ENCODE peak calls at places on chromosomes 7 and 10, in eight cellular contexts. One of them, this sample, is unnamed.
A peak's percentile ranks its signal among the peaks of the same experiment; 100 is the strongest.

GRCh38 chr10:115214799-115215198 is 121.6 kb downstream of the ATRNL1 start:
- DNase-seq in GM18507: no peak
- DNase-seq in LoVo: no peak
- DNase-seq in effector memory CD8-positive, alpha-beta T cell: no peak
- DNase-seq in HS-27A: no peak
- DNase-seq in non-pigmented ciliary epithelial cell: no peak
- DNase-seq in stimulated activated naive CD8-positive, alpha-beta T cell treated with anti-CD3 and anti-CD28 coated beads, Interleukin-15, Interleukin-2, amounts not matched to agents 100 U/mL and 50 U/mL, for 24 hours: no peak
- DNase-seq in endothelial cell: no peak
- DNase-seq in this sample: no peak

GRCh38 chr7:120280743-120281142 is 7.8 kb downstream of the KCND2 start:
- DNase-seq in GM18507: no peak
- DNase-seq in LoVo: no peak
- DNase-seq in effector memory CD8-positive, alpha-beta T cell: no peak
- DNase-seq in HS-27A: no peak
- DNase-seq in non-pigmented ciliary epithelial cell: no peak
- DNase-seq in stimulated activated naive CD8-positive, alpha-beta T cell treated with anti-CD3 and anti-CD28 coated beads, Interleukin-15, Interleukin-2, amounts not matched to agents 100 U/mL and 50 U/mL, for 24 hours: no peak
- DNase-seq in endothelial cell: no peak
- DNase-seq in this sample: no peak

GRCh38 chr7:1669486-1669951 is 558 bp upstream of the ELFN1 start:
- DNase-seq in GM18507: no peak
- DNase-seq in LoVo: no peak
- DNase-seq in effector memory CD8-positive, alpha-beta T cell: no peak
- DNase-seq in HS-27A: no peak
- DNase-seq in non-pigmented ciliary epithelial cell: no peak
- DNase-seq in stimulated activated naive CD8-positive, alpha-beta T cell treated with anti-CD3 and anti-CD28 coated beads, Interleukin-15, Interleukin-2, amounts not matched to agents 100 U/mL and 50 U/mL, for 24 hours: peak; percentile 9
- DNase-seq in endothelial cell: no peak
- DNase-seq in this sample: no peak

GRCh38 chr10:43921881-43922280 is 273.2 kb upstream of the ZNF32 start:
- DNase-seq in GM18507: no peak
- DNase-seq in LoVo: no peak
- DNase-seq in effector memory CD8-positive, alpha-beta T cell: no peak
- DNase-seq in HS-27A: no peak
- DNase-seq in non-pigmented ciliary epithelial cell: no peak
- DNase-seq in stimulated activated naive CD8-positive, alpha-beta T cell treated with anti-CD3 and anti-CD28 coated beads, Interleukin-15, Interleukin-2, amounts not matched to agents 100 U/mL and 50 U/mL, for 24 hours: no peak
- DNase-seq in endothelial cell: no peak
- DNase-seq in this sample: no peak

GRCh38 chr10:15784237-15784636 is 64.5 kb upstream of the ITGA8 start:
- DNase-seq in GM18507: no peak
- DNase-seq in LoVo: no peak
- DNase-seq in effector memory CD8-positive, alpha-beta T cell: no peak
- DNase-seq in HS-27A: no peak
- DNase-seq in non-pigmented ciliary epithelial cell: no peak
- DNase-seq in stimulated activated naive CD8-positive, alpha-beta T cell treated with anti-CD3 and anti-CD28 coated beads, Interleukin-15, Interleukin-2, amounts not matched to agents 100 U/mL and 50 U/mL, for 24 hours: no peak
- DNase-seq in endothelial cell: no peak
- DNase-seq in this sample: no peak

GRCh38 chr7:100075418-100075817 is 6.1 kb downstream of the ZNF3 start:
- DNase-seq in GM18507: no peak
- DNase-seq in LoVo: no peak
- DNase-seq in effector memory CD8-positive, alpha-beta T cell: no peak
- DNase-seq in HS-27A: no peak
- DNase-seq in non-pigmented ciliary epithelial cell: no peak
- DNase-seq in stimulated activated naive CD8-positive, alpha-beta T cell treated with anti-CD3 and anti-CD28 coated beads, Interleukin-15, Interleukin-2, amounts not matched to agents 100 U/mL and 50 U/mL, for 24 hours: no peak
- DNase-seq in endothelial cell: no peak
- DNase-seq in this sample: no peak

GRCh38 chr7:151436446-151437162 is 3.3 kb downstream of the CRYGN start:
- DNase-seq in GM18507: no peak
- DNase-seq in LoVo: no peak
- DNase-seq in effector memory CD8-positive, alpha-beta T cell: no peak
- DNase-seq in HS-27A: no peak
- DNase-seq in non-pigmented ciliary epithelial cell: no peak
- DNase-seq in stimulated activated naive CD8-positive, alpha-beta T cell treated with anti-CD3 and anti-CD28 coated beads, Interleukin-15, Interleukin-2, amounts not matched to agents 100 U/mL and 50 U/mL, for 24 hours: no peak
- DNase-seq in endothelial cell: no peak
- DNase-seq in this sample: no peak

GRCh38 chr10:6579904-6580278 is at the start of gene PRKCQ:
- DNase-seq in GM18507: no peak
- DNase-seq in LoVo: peak; percentile 49
- DNase-seq in effector memory CD8-positive, alpha-beta T cell: no peak
- DNase-seq in HS-27A: no peak
- DNase-seq in non-pigmented ciliary epithelial cell: no peak
- DNase-seq in stimulated activated naive CD8-positive, alpha-beta T cell treated with anti-CD3 and anti-CD28 coated beads, Interleukin-15, Interleukin-2, amounts not matched to agents 100 U/mL and 50 U/mL, for 24 hours: no peak
- DNase-seq in endothelial cell: peak; percentile 52
- DNase-seq in this sample: no peak

GRCh38 chr7:24851791-24852190 is 94.5 kb upstream of the GSDME start:
- DNase-seq in GM18507: no peak
- DNase-seq in LoVo: peak; percentile 17
- DNase-seq in effector memory CD8-positive, alpha-beta T cell: no peak
- DNase-seq in HS-27A: no peak
- DNase-seq in non-pigmented ciliary epithelial cell: no peak
- DNase-seq in stimulated activated naive CD8-positive, alpha-beta T cell treated with anti-CD3 and anti-CD28 coated beads, Interleukin-15, Interleukin-2, amounts not matched to agents 100 U/mL and 50 U/mL, for 24 hours: peak; percentile 59
- DNase-seq in endothelial cell: no peak
- DNase-seq in this sample: peak; percentile 17

GRCh38 chr10:88657901-88658300 is 6.3 kb upstream of the LIPF start:
- DNase-seq in GM18507: no peak
- DNase-seq in LoVo: no peak
- DNase-seq in effector memory CD8-positive, alpha-beta T cell: no peak
- DNase-seq in HS-27A: no peak
- DNase-seq in non-pigmented ciliary epithelial cell: no peak
- DNase-seq in stimulated activated naive CD8-positive, alpha-beta T cell treated with anti-CD3 and anti-CD28 coated beads, Interleukin-15, Interleukin-2, amounts not matched to agents 100 U/mL and 50 U/mL, for 24 hours: no peak
- DNase-seq in endothelial cell: no peak
- DNase-seq in this sample: no peak

GRCh38 chr7:155850730-155851678 is 38.7 kb upstream of the SHH start:
- DNase-seq in GM18507: no peak
- DNase-seq in LoVo: no peak
- DNase-seq in effector memory CD8-positive, alpha-beta T cell: no peak
- DNase-seq in HS-27A: no peak
- DNase-seq in non-pigmented ciliary epithelial cell: no peak
- DNase-seq in stimulated activated naive CD8-positive, alpha-beta T cell treated with anti-CD3 and anti-CD28 coated beads, Interleukin-15, Interleukin-2, amounts not matched to agents 100 U/mL and 50 U/mL, for 24 hours: no peak
- DNase-seq in endothelial cell: no peak
- DNase-seq in this sample: no peak

GRCh38 chr10:86223256-86223655 is 143.3 kb downstream of the GRID1 start:
- DNase-seq in GM18507: no peak
- DNase-seq in LoVo: no peak
- DNase-seq in effector memory CD8-positive, alpha-beta T cell: no peak
- DNase-seq in HS-27A: no peak
- DNase-seq in non-pigmented ciliary epithelial cell: no peak
- DNase-seq in stimulated activated naive CD8-positive, alpha-beta T cell treated with anti-CD3 and anti-CD28 coated beads, Interleukin-15, Interleukin-2, amounts not matched to agents 100 U/mL and 50 U/mL, for 24 hours: no peak
- DNase-seq in endothelial cell: no peak
- DNase-seq in this sample: no peak

GRCh38 chr10:68813554-68813953 is 13.8 kb upstream of the STOX1 start:
- DNase-seq in GM18507: no peak
- DNase-seq in LoVo: no peak
- DNase-seq in effector memory CD8-positive, alpha-beta T cell: no peak
- DNase-seq in HS-27A: no peak
- DNase-seq in non-pigmented ciliary epithelial cell: no peak
- DNase-seq in stimulated activated naive CD8-positive, alpha-beta T cell treated with anti-CD3 and anti-CD28 coated beads, Interleukin-15, Interleukin-2, amounts not matched to agents 100 U/mL and 50 U/mL, for 24 hours: no peak
- DNase-seq in endothelial cell: no peak
- DNase-seq in this sample: no peak

GRCh38 chr7:55432937-55433784 is 68.0 kb downstream of the LANCL2 start:
- DNase-seq in GM18507: peak; percentile 22
- DNase-seq in LoVo: peak; percentile 33
- DNase-seq in effector memory CD8-positive, alpha-beta T cell: no peak
- DNase-seq in HS-27A: no peak
- DNase-seq in non-pigmented ciliary epithelial cell: no peak
- DNase-seq in stimulated activated naive CD8-positive, alpha-beta T cell treated with anti-CD3 and anti-CD28 coated beads, Interleukin-15, Interleukin-2, amounts not matched to agents 100 U/mL and 50 U/mL, for 24 hours: peak; percentile 15
- DNase-seq in endothelial cell: no peak
- DNase-seq in this sample: peak; percentile 33

GRCh38 chr7:99021941-99022560 is 121.9 kb downstream of the SMURF1 start:
- DNase-seq in GM18507: no peak
- DNase-seq in LoVo: no peak
- DNase-seq in effector memory CD8-positive, alpha-beta T cell: no peak
- DNase-seq in HS-27A: no peak
- DNase-seq in non-pigmented ciliary epithelial cell: no peak
- DNase-seq in stimulated activated naive CD8-positive, alpha-beta T cell treated with anti-CD3 and anti-CD28 coated beads, Interleukin-15, Interleukin-2, amounts not matched to agents 100 U/mL and 50 U/mL, for 24 hours: no peak
- DNase-seq in endothelial cell: no peak
- DNase-seq in this sample: no peak

GRCh38 chr10:59047180-59047579 is 129.3 kb upstream of the PHYHIPL start:
- DNase-seq in GM18507: no peak
- DNase-seq in LoVo: no peak
- DNase-seq in effector memory CD8-positive, alpha-beta T cell: no peak
- DNase-seq in HS-27A: no peak
- DNase-seq in non-pigmented ciliary epithelial cell: no peak
- DNase-seq in stimulated activated naive CD8-positive, alpha-beta T cell treated with anti-CD3 and anti-CD28 coated beads, Interleukin-15, Interleukin-2, amounts not matched to agents 100 U/mL and 50 U/mL, for 24 hours: no peak
- DNase-seq in endothelial cell: no peak
- DNase-seq in this sample: no peak

GRCh38 chr7:26686448-26686981 is 177.9 kb downstream of the SKAP2 start:
- DNase-seq in GM18507: no peak
- DNase-seq in LoVo: peak; percentile 63
- DNase-seq in effector memory CD8-positive, alpha-beta T cell: no peak
- DNase-seq in HS-27A: no peak
- DNase-seq in non-pigmented ciliary epithelial cell: no peak
- DNase-seq in stimulated activated naive CD8-positive, alpha-beta T cell treated with anti-CD3 and anti-CD28 coated beads, Interleukin-15, Interleukin-2, amounts not matched to agents 100 U/mL and 50 U/mL, for 24 hours: no peak
- DNase-seq in endothelial cell: peak; percentile 33
- DNase-seq in this sample: peak; percentile 9

GRCh38 chr10:117188399-117188798 is 8.9 kb upstream of the KCNK18 start:
- DNase-seq in GM18507: no peak
- DNase-seq in LoVo: no peak
- DNase-seq in effector memory CD8-positive, alpha-beta T cell: no peak
- DNase-seq in HS-27A: no peak
- DNase-seq in non-pigmented ciliary epithelial cell: no peak
- DNase-seq in stimulated activated naive CD8-positive, alpha-beta T cell treated with anti-CD3 and anti-CD28 coated beads, Interleukin-15, Interleukin-2, amounts not matched to agents 100 U/mL and 50 U/mL, for 24 hours: no peak
- DNase-seq in endothelial cell: no peak
- DNase-seq in this sample: no peak

GRCh38 chr10:126878594-126878993 is 26.6 kb upstream of the DOCK1 start:
- DNase-seq in GM18507: no peak
- DNase-seq in LoVo: no peak
- DNase-seq in effector memory CD8-positive, alpha-beta T cell: no peak
- DNase-seq in HS-27A: no peak
- DNase-seq in non-pigmented ciliary epithelial cell: no peak
- DNase-seq in stimulated activated naive CD8-positive, alpha-beta T cell treated with anti-CD3 and anti-CD28 coated beads, Interleukin-15, Interleukin-2, amounts not matched to agents 100 U/mL and 50 U/mL, for 24 hours: no peak
- DNase-seq in endothelial cell: no peak
- DNase-seq in this sample: no peak

This sample was measured in DND-41.